ENCODE peak calls at places on chromosome 12, in six cellular contexts. Y, L, J, F, X and H are unnamed samples. For H3K4me1 and H3K36me3, the result is how much of the 10 kb centered on the place peaks cover.

GRCh38 chr12:65791400-65791799 is 32.9 kb upstream of the HMGA2 start:
- DNase-seq in Y (no peak), L (no peak), J (no peak), F (no peak), X (no peak), H (no peak)

GRCh38 chr12:16175893-16176292 is 101.6 kb downstream of the SLC15A5 start:
- DNase-seq in Y (no peak), L (no peak), J (no peak), F (no peak), X (no peak), H (no peak)

GRCh38 chr12:2208837-2209236 is 156.1 kb downstream of the CACNA1C start:
- DNase-seq in Y (no peak), L (no peak), J (no peak), F (no peak), X (no peak), H (no peak)

GRCh38 chr12:115137812-115138521 is 454.0 kb upstream of the TBX3 start:
- DNase-seq in Y (no peak), L (no peak), J (no peak), F (no peak), X (no peak), H (no peak)

GRCh38 chr12:51389302-51389999 is 1.8 kb downstream of the GALNT6 start:
- DNase-seq in Y (no peak), L (peak), J (peak), F (peak), X (no peak), H (no peak)

GRCh38 chr12:113070117-113070906 is 13.8 kb downstream of the DTX1 start:
- DNase-seq in Y (no peak), L (no peak), J (peak), F (no peak), X (no peak), H (no peak)

GRCh38 chr12:5213990-5214389 is 170.3 kb downstream of the KCNA5 start:
- DNase-seq in Y (no peak), L (no peak), J (no peak), F (no peak), X (no peak), H (peak)

GRCh38 chr12:44654641-44655625 is 221.2 kb downstream of the NELL2 start:
- DNase-seq in Y (no peak), L (no peak), J (no peak), F (no peak), X (no peak), H (no peak)

DNA sequence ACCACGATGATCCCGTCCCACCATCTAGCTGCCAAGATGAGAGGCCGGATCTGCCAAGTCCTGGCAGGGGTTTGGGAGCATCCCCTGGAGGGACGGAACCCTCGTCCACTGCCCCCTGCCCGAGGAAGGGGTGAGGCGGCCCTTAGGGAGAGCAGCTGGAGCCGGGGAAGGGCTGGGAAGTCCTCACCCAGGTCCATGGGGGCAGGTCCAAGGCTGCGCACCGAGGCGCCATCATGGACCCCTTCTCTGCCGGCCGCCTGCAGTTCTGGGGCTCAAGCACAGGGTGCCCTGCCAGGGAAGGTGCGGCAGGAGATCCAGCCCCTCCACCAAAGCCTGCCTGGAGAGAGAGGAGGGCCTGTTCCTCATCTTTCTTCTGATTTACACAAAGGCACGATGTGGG is 17.6 kb upstream of the FBRSL1 start:
- DNase-seq in Y (no peak), L (no peak), J (no peak), F (no peak), X (no peak), H (no peak)
- H3K4me1 ChIP-seq in Y (under half), L (under half), J (under half), F (under half), X (under half), H (under half)

DNA sequence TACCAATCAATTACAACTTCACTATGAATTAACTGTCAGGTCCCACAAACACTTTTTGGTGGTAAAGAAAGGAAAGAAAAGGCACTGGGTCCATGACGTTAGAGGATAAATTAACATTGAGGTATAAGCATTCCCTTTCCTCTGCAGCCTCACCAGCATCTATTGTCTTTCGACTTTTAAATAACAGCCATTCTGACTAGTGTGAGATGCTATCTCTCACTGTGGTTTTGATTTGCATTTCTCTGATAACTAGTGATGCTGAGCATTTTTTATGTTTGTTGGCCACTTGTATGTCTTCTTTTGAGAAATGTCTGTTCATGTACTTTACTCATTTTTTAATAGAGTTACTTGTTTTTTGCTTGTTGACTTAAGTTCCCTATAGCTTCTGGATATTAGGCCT is 9.4 kb downstream of the ANKS1B start:
- DNase-seq in Y (no peak), L (no peak), J (no peak), F (no peak), X (no peak), H (no peak)
- H3K36me3 ChIP-seq in Y (under half), L (under half), J (under half), F (under half), X (under half), H (under half)

GRCh38 chr12:87812711-87813110 is 216.5 kb downstream of the C12orf50 start:
- DNase-seq in Y (no peak), L (no peak), J (no peak), F (no peak), X (no peak), H (no peak)

GRCh38 chr12:87813476-87814234 is 215.5 kb downstream of the C12orf50 start:
- DNase-seq in Y (no peak), L (peak), J (no peak), F (no peak), X (no peak), H (no peak)

GRCh38 chr12:87816186-87816585 is 213.0 kb downstream of the C12orf50 start:
- DNase-seq in Y (no peak), L (peak), J (no peak), F (no peak), X (no peak), H (no peak)

GRCh38 chr12:87815738-87816137 is 213.5 kb downstream of the C12orf50 start:
- DNase-seq in Y (no peak), L (no peak), J (no peak), F (no peak), X (no peak), H (no peak)

GRCh38 chr12:87814625-87815024 is 214.6 kb downstream of the C12orf50 start:
- DNase-seq in Y (no peak), L (peak), J (no peak), F (no peak), X (no peak), H (no peak)
- H3K4me1 ChIP-seq in Y (under half), L (under half), J (under half), F (under half), X (under half), H (under half)

GRCh38 chr12:132848521-132848920 is 19.9 kb upstream of the GOLGA3 start:
- DNase-seq in Y (no peak), L (no peak), J (no peak), F (no peak), X (no peak), H (no peak)

GRCh38 chr12:132847363-132848356 is 19.0 kb upstream of the GOLGA3 start:
- DNase-seq in Y (no peak), L (no peak), J (no peak), F (no peak), X (no peak), H (no peak)

GRCh38 chr12:132852496-132852895 is 23.8 kb upstream of the GOLGA3 start:
- DNase-seq in Y (no peak), L (no peak), J (no peak), F (no peak), X (no peak), H (no peak)

GRCh38 chr12:132851465-132851864 is 22.8 kb upstream of the GOLGA3 start:
- DNase-seq in Y (no peak), L (no peak), J (no peak), F (no peak), X (no peak), H (no peak)

GRCh38 chr12:132850291-132850690 is 21.6 kb upstream of the GOLGA3 start:
- DNase-seq in Y (no peak), L (no peak), J (no peak), F (no peak), X (no peak), H (no peak)
- H3K36me3 ChIP-seq in Y (under half), L (half or more), J (under half), F (under half), X (under half), H (under half)

GRCh38 chr12:124411953-124412645 is 117.2 kb downstream of the RFLNA start:
- DNase-seq in Y (no peak), L (no peak), J (no peak), F (no peak), X (no peak), H (no peak)

GRCh38 chr12:124413401-124413800 is 118.5 kb downstream of the RFLNA start:
- DNase-seq in Y (no peak), L (no peak), J (no peak), F (no peak), X (no peak), H (no peak)

GRCh38 chr12:124412646-124413015 is 117.7 kb downstream of the RFLNA start:
- DNase-seq in Y (no peak), L (no peak), J (no peak), F (no peak), X (no peak), H (no peak)

GRCh38 chr12:124410354-124411175 is 115.7 kb downstream of the RFLNA start:
- DNase-seq in Y (no peak), L (peak), J (no peak), F (no peak), X (no peak), H (no peak)

GRCh38 chr12:124411291-124411878 is 116.5 kb downstream of the RFLNA start:
- DNase-seq in Y (no peak), L (peak), J (peak), F (peak), X (no peak), H (no peak)
- H3K4me1 ChIP-seq in Y (under half), L (under half), J (under half), F (under half), X (under half), H (under half)

GRCh38 chr12:14946856-14947255 is 8.5 kb upstream of the ERP27 start:
- DNase-seq in Y (no peak), L (no peak), J (no peak), F (no peak), X (no peak), H (no peak)
- H3K36me3 ChIP-seq in Y (under half), L (under half), J (under half), F (under half), X (under half), H (under half)

GRCh38 chr12:124424516-124424905 is 129.6 kb downstream of the RFLNA start:
- DNase-seq in Y (no peak), L (no peak), J (no peak), F (no peak), X (no peak), H (no peak)

GRCh38 chr12:124428136-124428791 is 133.4 kb downstream of the RFLNA start:
- DNase-seq in Y (no peak), L (peak), J (no peak), F (no peak), X (no peak), H (peak)

GRCh38 chr12:124428792-124429281 is 133.9 kb downstream of the RFLNA start:
- DNase-seq in Y (no peak), L (peak), J (no peak), F (no peak), X (no peak), H (no peak)

GRCh38 chr12:124425667-124426066 is 130.8 kb downstream of the RFLNA start:
- DNase-seq in Y (no peak), L (no peak), J (no peak), F (no peak), X (no peak), H (no peak)

DNA sequence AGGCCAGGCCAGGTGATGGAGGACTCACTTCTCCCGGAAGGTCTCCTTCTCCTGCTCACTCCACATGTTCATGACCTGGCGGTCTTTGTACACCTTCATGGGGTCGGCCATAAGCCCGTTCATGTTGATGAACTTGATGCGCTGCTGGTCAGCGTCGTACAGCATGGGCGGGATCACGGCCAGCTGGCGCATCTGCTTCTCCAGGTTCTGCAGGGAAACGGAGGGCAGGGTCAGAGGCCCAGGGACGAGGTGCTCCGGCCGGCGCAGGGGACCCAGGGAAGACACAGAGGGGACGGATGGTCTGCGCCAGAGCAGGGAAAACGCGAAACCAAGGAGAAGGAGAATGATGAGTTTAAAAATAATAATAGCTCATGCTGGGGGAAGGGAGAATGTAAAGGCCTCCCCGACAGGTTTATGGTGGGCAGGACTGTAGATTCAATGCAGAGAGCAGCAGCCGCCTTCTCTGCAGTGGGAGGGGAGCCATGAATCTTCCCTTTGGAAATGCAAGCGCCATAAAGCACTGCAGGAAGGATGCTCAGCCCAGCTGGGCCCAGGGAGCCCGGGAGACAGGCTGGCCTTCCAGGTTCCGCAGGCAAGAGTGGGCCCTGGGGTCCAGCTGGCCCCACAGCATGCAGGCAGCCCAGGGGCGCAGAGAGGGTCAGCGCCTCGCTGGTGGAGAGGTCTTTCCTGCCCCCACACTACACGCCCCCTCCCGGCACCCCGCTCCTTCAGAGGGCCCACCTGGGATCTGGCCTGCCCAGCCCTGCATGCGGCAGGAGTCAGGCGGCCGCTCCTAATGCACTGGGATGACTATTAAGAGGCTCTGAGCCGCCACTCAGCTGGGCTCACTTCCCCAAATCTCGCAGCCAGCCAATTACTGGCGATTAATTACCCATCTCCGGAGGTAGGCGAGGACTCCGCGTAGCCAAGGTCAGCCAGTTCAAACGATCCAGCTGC is 132.0 kb downstream of the RFLNA start:
- DNase-seq in Y (no peak), L (no peak), J (no peak), F (no peak), X (no peak), H (peak)
- H3K4me1 ChIP-seq in Y (under half), L (under half), J (under half), F (under half), X (under half), H (under half)

GRCh38 chr12:120554658-120555057 is 20.5 kb downstream of the RNF10 start:
- DNase-seq in Y (no peak), L (no peak), J (no peak), F (no peak), X (no peak), H (no peak)
- H3K36me3 ChIP-seq in Y (under half), L (under half), J (under half), F (under half), X (under half), H (under half)

DNA sequence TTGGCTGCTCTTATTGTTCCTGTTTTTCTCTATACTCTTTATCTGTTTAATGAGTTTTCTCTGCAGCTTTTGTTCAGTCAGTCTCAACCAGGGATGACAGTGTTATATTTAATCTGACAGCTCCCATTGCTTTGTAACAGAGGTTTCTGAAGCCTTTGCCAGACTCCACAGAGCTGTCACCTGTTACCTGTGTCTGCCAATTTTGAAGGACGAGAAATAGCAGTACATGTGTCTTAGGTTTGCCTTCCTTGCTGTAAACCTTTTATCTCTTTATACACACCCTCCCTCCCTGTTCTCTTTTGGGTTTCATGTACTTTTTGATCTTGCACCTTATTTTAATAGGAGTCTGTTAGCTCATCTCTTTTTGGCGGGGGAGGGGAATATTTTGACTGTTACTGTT is 41.7 kb downstream of the FRS2 start:
- DNase-seq in Y (no peak), L (no peak), J (no peak), F (no peak), X (no peak), H (no peak)
- H3K4me1 ChIP-seq in Y (under half), L (under half), J (under half), F (under half), X (under half), H (under half)

DNA sequence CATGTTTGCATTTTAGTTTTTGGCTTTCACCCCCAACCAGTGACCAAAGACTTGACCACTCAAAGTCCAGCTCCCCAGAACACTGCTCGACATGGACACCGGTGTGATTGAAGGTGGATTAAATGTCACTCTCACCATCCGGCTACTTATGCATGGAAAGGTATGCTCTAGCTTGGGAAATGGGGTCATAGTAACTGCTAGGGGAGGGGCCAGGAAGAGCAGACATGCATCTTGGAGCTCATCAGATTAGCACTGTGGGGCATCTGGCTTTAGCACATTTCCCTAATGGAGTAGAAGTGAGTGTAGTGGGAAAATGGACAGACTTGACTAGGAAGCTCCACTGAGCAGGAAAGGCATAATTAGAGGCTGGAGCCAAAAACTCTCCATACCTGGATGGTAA is 2.8 kb downstream of the PCBP2 start:
- DNase-seq in Y (no peak), L (no peak), J (no peak), F (no peak), X (no peak), H (no peak)
- H3K36me3 ChIP-seq in Y (under half), L (under half), J (half or more), F (under half), X (half or more), H (under half)